ENCODE peak calls at places on chromosomes 12 and 14, in four cellular contexts. One of them, this sample, is unnamed.

GRCh38 chr14:104445086-104445485 is 134.5 kb upstream of the C14orf180 start:
- DNase-seq in AG10803: no peak
- DNase-seq in Peyer's patch: no peak
- DNase-seq in IMR-90: no peak
- DNase-seq in this sample: no peak

GRCh38 chr14:79265366-79265765 is 945.9 kb downstream of the DIO2 start:
- DNase-seq in Peyer's patch: no peak
- DNase-seq in AG10803: no peak
- DNase-seq in IMR-90: peak; percentile 73
- DNase-seq in this sample: peak; percentile 1

GRCh38 chr14:50675597-50675996 is 7.5 kb upstream of the SAV1 start:
- DNase-seq in Peyer's patch: no peak
- DNase-seq in IMR-90: peak; percentile 29
- DNase-seq in AG10803: peak; percentile 54
- DNase-seq in this sample: peak; percentile 69

GRCh38 chr14:96126339-96126770 is 78.3 kb upstream of the BDKRB2 start:
- DNase-seq in AG10803: peak; percentile 36
- DNase-seq in IMR-90: peak; percentile 33
- DNase-seq in Peyer's patch: no peak
- DNase-seq in this sample: no peak

GRCh38 chr12:12561305-12562015 is 1.2 kb downstream of the DUSP16 start:
- DNase-seq in AG10803: peak; percentile 54
- DNase-seq in IMR-90: peak; percentile 46
- DNase-seq in Peyer's patch: peak; percentile 83
- DNase-seq in this sample: peak; percentile 32

GRCh38 chr12:49021292-49021915 is 2.8 kb upstream of the PRKAG1 start:
- DNase-seq in AG10803: no peak
- DNase-seq in IMR-90: no peak
- DNase-seq in Peyer's patch: no peak
- DNase-seq in this sample: no peak

GRCh38 chr12:110201995-110202394 is 77.8 kb downstream of the IFT81 start:
- DNase-seq in IMR-90: no peak
- DNase-seq in Peyer's patch: no peak
- DNase-seq in AG10803: no peak
- DNase-seq in this sample: no peak

GRCh38 chr12:128971802-128972201 is 118.5 kb downstream of the GLT1D1 start:
- DNase-seq in Peyer's patch: no peak
- DNase-seq in AG10803: no peak
- DNase-seq in IMR-90: no peak
- DNase-seq in this sample: no peak

GRCh38 chr12:15276088-15276698 is 46.1 kb upstream of the PTPRO start:
- DNase-seq in AG10803: peak; percentile 36
- DNase-seq in IMR-90: peak; percentile 29
- DNase-seq in Peyer's patch: no peak
- DNase-seq in this sample: peak; percentile 78

GRCh38 chr12:131726-132465 is 65.3 kb downstream of the IQSEC3 start:
- DNase-seq in Peyer's patch: no peak
- DNase-seq in AG10803: no peak
- DNase-seq in IMR-90: no peak
- DNase-seq in this sample: no peak

GRCh38 chr12:113134521-113134951 is 1.0 kb downstream of the RASAL1 start:
- DNase-seq in AG10803: no peak
- DNase-seq in IMR-90: no peak
- DNase-seq in Peyer's patch: no peak
- DNase-seq in this sample: no peak

GRCh38 chr12:57042695-57043094 is 7.2 kb downstream of the MYO1A start:
- DNase-seq in AG10803: no peak
- DNase-seq in Peyer's patch: no peak
- DNase-seq in IMR-90: no peak
- DNase-seq in this sample: no peak

GRCh38 chr12:48977290-48978281 is 536 bp upstream of the WNT1 start:
- DNase-seq in IMR-90: peak; percentile 80
- DNase-seq in Peyer's patch: peak; percentile 81
- DNase-seq in AG10803: no peak
- DNase-seq in this sample: no peak

GRCh38 chr12:79938843-79939242 is 3.9 kb upstream of the PPP1R12A start:
- DNase-seq in IMR-90: no peak
- DNase-seq in AG10803: no peak
- DNase-seq in Peyer's patch: no peak
- DNase-seq in this sample: no peak

GRCh38 chr14:106080922-106081321 is 554.5 kb downstream of the TMEM121 start:
- DNase-seq in IMR-90: no peak
- DNase-seq in AG10803: no peak
- DNase-seq in Peyer's patch: no peak
- DNase-seq in this sample: no peak

GRCh38 chr12:68911197-68911718 is 21.7 kb downstream of the CPM start:
- DNase-seq in Peyer's patch: no peak
- DNase-seq in AG10803: no peak
- DNase-seq in IMR-90: no peak
- DNase-seq in this sample: no peak

GRCh38 chr12:79454338-79454777 is 236.4 kb downstream of the PAWR start:
- DNase-seq in Peyer's patch: no peak
- DNase-seq in AG10803: peak; percentile 43
- DNase-seq in IMR-90: peak; percentile 78
- DNase-seq in this sample: peak; percentile 71

GRCh38 chr12:52401926-52402325 is 4.2 kb downstream of the KRT82 start:
- DNase-seq in IMR-90: no peak
- DNase-seq in Peyer's patch: peak; percentile 9
- DNase-seq in AG10803: no peak
- DNase-seq in this sample: no peak

GRCh38 chr14:88995437-88996198 is 171.2 kb downstream of the TTC8 start:
- DNase-seq in Peyer's patch: no peak
- DNase-seq in IMR-90: peak; percentile 94
- DNase-seq in AG10803: peak; percentile 100
- DNase-seq in this sample: peak; percentile 69

GRCh38 chr12:86496595-86496994 is 240.4 kb upstream of the MGAT4C start:
- DNase-seq in IMR-90: no peak
- DNase-seq in AG10803: no peak
- DNase-seq in Peyer's patch: no peak
- DNase-seq in this sample: no peak

GRCh38 chr14:20751963-20752562 is 6.4 kb downstream of the EDDM3A start:
- DNase-seq in IMR-90: no peak
- DNase-seq in Peyer's patch: no peak
- DNase-seq in AG10803: no peak
- DNase-seq in this sample: no peak

GRCh38 chr14:51564986-51565604 is 86.6 kb upstream of the FRMD6 start:
- DNase-seq in IMR-90: no peak
- DNase-seq in AG10803: peak; percentile 28
- DNase-seq in Peyer's patch: no peak
- DNase-seq in this sample: no peak

GRCh38 chr14:47705683-47706082 is 30.3 kb upstream of the MDGA2 start:
- DNase-seq in AG10803: no peak
- DNase-seq in IMR-90: no peak
- DNase-seq in Peyer's patch: no peak
- DNase-seq in this sample: no peak

GRCh38 chr14:91005716-91006115 is 54.7 kb downstream of the RPS6KA5 start:
- DNase-seq in Peyer's patch: no peak
- DNase-seq in AG10803: no peak
- DNase-seq in IMR-90: no peak
- DNase-seq in this sample: no peak

GRCh38 chr12:117343296-117343695 is 18.1 kb downstream of the NOS1 start:
- DNase-seq in Peyer's patch: no peak
- DNase-seq in IMR-90: no peak
- DNase-seq in AG10803: no peak
- DNase-seq in this sample: no peak

GRCh38 chr14:21917699-21918436 is 244.2 kb upstream of the OR4E1 start:
- DNase-seq in Peyer's patch: no peak
- DNase-seq in AG10803: peak; percentile 34
- DNase-seq in IMR-90: peak; percentile 41
- DNase-seq in this sample: peak; percentile 1

GRCh38 chr14:77027538-77028383 is 747 bp downstream of the IRF2BPL start:
- DNase-seq in Peyer's patch: peak; percentile 85
- DNase-seq in AG10803: peak; percentile 75
- DNase-seq in IMR-90: peak; percentile 81
- DNase-seq in this sample: peak; percentile 93

GRCh38 chr14:77025744-77026165 is 2.8 kb downstream of the IRF2BPL start:
- DNase-seq in AG10803: no peak
- DNase-seq in Peyer's patch: no peak
- DNase-seq in IMR-90: no peak
- DNase-seq in this sample: no peak

GRCh38 chr14:77026930-77027537 is 1.5 kb downstream of the IRF2BPL start:
- DNase-seq in Peyer's patch: peak; percentile 77
- DNase-seq in AG10803: peak; percentile 60
- DNase-seq in IMR-90: peak; percentile 54
- DNase-seq in this sample: peak; percentile 69

GRCh38 chr14:77024171-77024627 is 4.3 kb downstream of the IRF2BPL start:
- DNase-seq in IMR-90: peak; percentile 43
- DNase-seq in Peyer's patch: no peak
- DNase-seq in AG10803: no peak
- DNase-seq in this sample: no peak

DNA sequence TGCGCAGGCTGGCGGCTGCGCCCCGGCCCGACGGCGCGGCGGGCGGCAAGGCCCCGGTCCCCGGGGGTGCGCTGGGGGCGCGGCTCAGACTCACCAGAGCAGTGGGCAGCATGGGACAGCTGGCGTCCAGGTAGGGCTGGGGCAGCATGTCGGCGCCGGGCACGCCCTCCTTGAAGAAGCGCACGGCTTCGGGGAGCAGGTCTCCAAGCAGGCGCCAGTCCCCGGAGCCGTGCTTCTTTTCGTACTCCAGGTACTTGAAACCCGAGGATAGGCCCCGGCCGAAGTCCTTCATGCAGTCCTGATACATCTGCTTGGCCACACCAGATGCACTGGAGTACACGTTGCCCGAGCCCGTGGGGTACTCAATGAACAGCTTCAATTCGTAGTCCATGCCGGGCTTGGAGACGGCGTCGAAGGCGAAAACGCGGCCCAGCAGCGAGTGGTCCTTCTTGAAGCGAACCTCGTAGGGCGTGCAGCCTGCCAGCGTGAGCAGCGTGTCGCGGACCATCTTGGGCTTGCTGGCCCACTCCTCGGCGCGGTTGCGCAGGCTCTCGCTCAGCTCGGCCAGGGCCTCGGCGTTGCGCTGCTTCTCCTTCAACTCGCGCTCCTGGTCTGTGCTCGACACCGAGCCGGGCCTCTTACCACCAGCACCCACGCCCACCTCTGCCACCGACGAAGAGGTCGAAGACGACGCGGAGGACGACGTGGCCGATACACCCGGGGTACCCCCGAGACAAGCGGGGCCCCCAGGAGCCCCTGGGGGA is 2.2 kb downstream of the IRF2BPL start:
- DNase-seq in Peyer's patch: peak; percentile 69
- DNase-seq in IMR-90: peak; percentile 51
- DNase-seq in AG10803: peak; percentile 50
- DNase-seq in this sample: no peak
- H3K4me3 ChIP-seq in Peyer's patch: peak overlapping the region; percentile 74
- H3K4me3 ChIP-seq in IMR-90: peak overlapping the region; percentile 97
- H3K4me3 ChIP-seq in AG10803: peak overlapping the region; percentile 89
- H3K4me3 ChIP-seq in this sample: peak overlapping the region; percentile 95

GRCh38 chr14:101502761-101503392 is 58.4 kb upstream of the DIO3 start:
- DNase-seq in AG10803: no peak
- DNase-seq in Peyer's patch: peak; percentile 9
- DNase-seq in IMR-90: no peak
- DNase-seq in this sample: no peak
- TF ChIP-seq CTCF in AG10803: no peak
- TF ChIP-seq CTCF in Peyer's patch: no peak
- TF ChIP-seq CTCF in IMR-90: no peak
- TF ChIP-seq CTCF in this sample: no peak

GRCh38 chr12:76967181-76967885 is 88.5 kb upstream of the CSRP2 start:
- DNase-seq in IMR-90: no peak
- DNase-seq in AG10803: no peak
- DNase-seq in Peyer's patch: no peak
- DNase-seq in this sample: no peak
- H3K4me3 ChIP-seq in IMR-90: no peak overlapping the region
- H3K4me3 ChIP-seq in AG10803: no peak overlapping the region
- H3K4me3 ChIP-seq in Peyer's patch: no peak overlapping the region
- H3K4me3 ChIP-seq in this sample: no peak overlapping the region

GRCh38 chr12:6383572-6384498 is at the start of gene LTBR:
- DNase-seq in IMR-90: peak; percentile 90
- DNase-seq in AG10803: peak; percentile 95
- DNase-seq in Peyer's patch: peak; percentile 97
- DNase-seq in this sample: peak; percentile 96
- TF ChIP-seq CTCF in IMR-90: peak; percentile 16
- TF ChIP-seq CTCF in AG10803: peak; percentile 13
- TF ChIP-seq CTCF in Peyer's patch: no peak
- TF ChIP-seq CTCF in this sample: no peak

DNA sequence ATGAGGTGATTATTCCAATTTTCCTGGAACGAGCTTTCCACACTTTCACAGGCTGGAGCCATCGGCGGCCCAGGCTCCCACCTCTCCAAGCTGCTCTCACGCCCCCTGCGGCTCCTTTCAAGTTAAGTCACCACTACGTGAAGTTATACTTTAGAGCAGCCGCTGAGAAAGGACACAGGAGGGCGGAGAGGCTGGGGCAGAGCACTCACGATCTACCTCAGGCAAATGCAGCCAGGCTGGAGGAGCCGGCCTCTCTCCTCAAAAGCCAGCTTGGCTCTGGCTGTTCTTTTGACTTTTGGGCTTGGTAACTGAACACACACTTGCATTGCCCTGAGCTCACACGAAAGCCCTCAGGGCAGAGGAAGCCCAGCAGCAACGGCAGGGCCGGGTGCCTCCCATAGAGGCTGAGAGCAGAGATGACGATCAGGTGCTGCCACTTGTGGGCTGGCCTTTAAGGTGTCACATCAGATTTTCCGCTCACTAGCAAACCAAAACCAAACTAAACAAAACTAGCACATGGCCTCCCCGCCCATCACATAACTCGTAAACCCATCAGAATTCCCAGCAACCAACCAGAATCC is 75.2 kb downstream of the PITPNM2 start:
- DNase-seq in AG10803: no peak
- DNase-seq in IMR-90: no peak
- DNase-seq in Peyer's patch: no peak
- DNase-seq in this sample: no peak
- H3K4me3 ChIP-seq in AG10803: no peak overlapping the region
- H3K4me3 ChIP-seq in IMR-90: no peak overlapping the region
- H3K4me3 ChIP-seq in Peyer's patch: peak overlapping the region; percentile 6
- H3K4me3 ChIP-seq in this sample: no peak overlapping the region

GRCh38 chr12:95351745-95352144 is 122.2 kb upstream of the METAP2 start:
- DNase-seq in AG10803: peak; percentile 51
- DNase-seq in IMR-90: no peak
- DNase-seq in Peyer's patch: no peak
- DNase-seq in this sample: no peak
- TF ChIP-seq CTCF in AG10803: peak; percentile 35
- TF ChIP-seq CTCF in IMR-90: no peak
- TF ChIP-seq CTCF in Peyer's patch: no peak
- TF ChIP-seq CTCF in this sample: no peak

GRCh38 chr14:36659010-36659821 is 2.4 kb upstream of the PAX9 start:
- DNase-seq in Peyer's patch: no peak
- DNase-seq in AG10803: no peak
- DNase-seq in IMR-90: no peak
- DNase-seq in this sample: no peak

GRCh38 chr14:36661506-36662257 is at the start of gene PAX9:
- DNase-seq in AG10803: peak; percentile 80
- DNase-seq in IMR-90: peak; percentile 41
- DNase-seq in Peyer's patch: peak; percentile 86
- DNase-seq in this sample: peak; percentile 47

GRCh38 chr14:36662258-36662542 is 540 bp downstream of the PAX9 start:
- DNase-seq in Peyer's patch: no peak
- DNase-seq in AG10803: no peak
- DNase-seq in IMR-90: no peak
- DNase-seq in this sample: no peak

GRCh38 chr14:36659822-36660735 is 1.6 kb upstream of the PAX9 start:
- DNase-seq in IMR-90: no peak
- DNase-seq in AG10803: no peak
- DNase-seq in Peyer's patch: no peak
- DNase-seq in this sample: no peak

GRCh38 chr14:36660736-36661505 is 739 bp upstream of the PAX9 start:
- DNase-seq in AG10803: no peak
- DNase-seq in IMR-90: no peak
- DNase-seq in Peyer's patch: no peak
- DNase-seq in this sample: no peak
- H3K4me3 ChIP-seq in AG10803: peak overlapping the region; percentile 68
- H3K4me3 ChIP-seq in IMR-90: no peak overlapping the region
- H3K4me3 ChIP-seq in Peyer's patch: no peak overlapping the region
- H3K4me3 ChIP-seq in this sample: peak overlapping the region; percentile 49

This sample was measured in foreskin fibroblast.